ENCODE peak calls at places on chromosomes 1 and 21, in ten cellular contexts. U is fibroblast of the conjunctiva; F is dermis microvascular lymphatic vessel endothelial cell; A is activated CD4-positive, alpha-beta T cell treated with anti-CD3 and anti-CD28 coated beads for 48 hours; B is NCI-H146; O is D341Med; P is SHP77 treated with DMSO at 0.1 percent for 48 hours; K is type B pancreatic cell; R is left ventricle myocardium superior; E is T follicular helper cell. S is an unnamed sample.

GRCh38 chr1:7471836-7472235 is 299.3 kb upstream of the VAMP3 start:
- DNase-seq in U (no peak), F (no peak), A (no peak), B (no peak), O (no peak), P (no peak), K (no peak), R (no peak), E (no peak), S (no peak)

GRCh38 chr1:39142394-39143060 is 62.0 kb upstream of the MACF1 start:
- DNase-seq in U (no peak), F (no peak), A (no peak), B (peak; percentile 8), O (no peak), P (peak; percentile 10), K (no peak), R (no peak), E (no peak), S (no peak)

GRCh38 chr1:192462630-192463029 is 112.9 kb upstream of the RGS1 start:
- DNase-seq in U (no peak), F (no peak), A (no peak), B (no peak), O (peak; percentile 55), P (no peak), K (no peak), R (no peak), E (no peak), S (no peak)

GRCh38 chr21:45412909-45413581 is 8.1 kb downstream of the COL18A1 start:
- DNase-seq in U (no peak), F (peak; percentile 51), A (no peak), B (no peak), O (no peak), P (no peak), K (no peak), R (peak; percentile 27), E (no peak), S (no peak)

GRCh38 chr1:219114014-219114413 is 59.7 kb upstream of the LYPLAL1 start:
- DNase-seq in U (no peak), F (no peak), A (no peak), B (no peak), O (no peak), P (no peak), K (no peak), R (no peak), E (no peak), S (no peak)

GRCh38 chr1:243493156-243494129 is 237.6 kb downstream of the SDCCAG8 start:
- DNase-seq in U (no peak), F (no peak), A (no peak), B (no peak), O (no peak), P (no peak), K (no peak), R (no peak), E (no peak), S (no peak)

GRCh38 chr1:43238991-43239469 is 30.8 kb upstream of the TMEM125 start:
- DNase-seq in U (no peak), F (no peak), A (no peak), B (no peak), O (no peak), P (no peak), K (no peak), R (peak; percentile 83), E (no peak), S (no peak)

GRCh38 chr1:13960376-13960987 is 260.5 kb downstream of the PRDM2 start:
- DNase-seq in U (peak; percentile 47), F (peak; percentile 38), A (peak; percentile 73), B (peak; percentile 60), O (peak; percentile 72), P (no peak), K (peak; percentile 77), R (peak; percentile 74), E (peak; percentile 36), S (peak; percentile 60)

GRCh38 chr1:42736152-42736551 is 3.9 kb downstream of the CLDN19 start:
- DNase-seq in U (no peak), F (no peak), A (peak; percentile 17), B (no peak), O (peak; percentile 32), P (no peak), K (no peak), R (no peak), E (no peak), S (no peak)

GRCh38 chr1:7398982-7399381 is 372.1 kb upstream of the VAMP3 start:
- DNase-seq in U (no peak), F (no peak), A (no peak), B (no peak), O (no peak), P (no peak), K (no peak), R (no peak), E (no peak), S (no peak)

GRCh38 chr1:161106434-161106833 is 8.3 kb downstream of the KLHDC9 start:
- DNase-seq in U (no peak), F (no peak), A (no peak), B (no peak), O (no peak), P (no peak), K (no peak), R (no peak), E (no peak), S (no peak)

GRCh38 chr1:92504751-92505692 is 18.3 kb upstream of the GFI1 start:
- DNase-seq in U (no peak), F (no peak), A (no peak), B (no peak), O (no peak), P (no peak), K (no peak), R (no peak), E (no peak), S (no peak)

GRCh38 chr1:203512830-203513578 is 19.1 kb downstream of the OPTC start:
- DNase-seq in U (peak; percentile 80), F (peak; percentile 22), A (peak; percentile 75), B (peak; percentile 53), O (no peak), P (no peak), K (no peak), R (no peak), E (no peak), S (peak; percentile 86)

GRCh38 chr1:165842363-165843129 is 15.1 kb downstream of the UCK2 start:
- DNase-seq in U (no peak), F (no peak), A (peak; percentile 29), B (no peak), O (no peak), P (no peak), K (no peak), R (no peak), E (no peak), S (no peak)

GRCh38 chr1:6241107-6241886 is 2.7 kb upstream of the HES3 start:
- DNase-seq in U (no peak), F (no peak), A (no peak), B (no peak), O (no peak), P (no peak), K (no peak), R (no peak), E (no peak), S (no peak)

GRCh38 chr1:234047113-234047512 is 142.6 kb downstream of the SLC35F3 start:
- DNase-seq in U (no peak), F (no peak), A (no peak), B (no peak), O (no peak), P (no peak), K (no peak), R (no peak), E (no peak), S (no peak)

GRCh38 chr1:224432141-224432540 is 2.5 kb downstream of the WDR26 start:
- DNase-seq in U (peak; percentile 27), F (no peak), A (no peak), B (no peak), O (no peak), P (no peak), K (no peak), R (no peak), E (no peak), S (no peak)

GRCh38 chr1:81717230-81717629 is 83.5 kb upstream of the ADGRL2 start:
- DNase-seq in U (no peak), F (no peak), A (no peak), B (no peak), O (no peak), P (no peak), K (no peak), R (no peak), E (no peak), S (no peak)

GRCh38 chr21:41369105-41369914 is 7.5 kb downstream of the MX2 start:
- DNase-seq in U (no peak), F (no peak), A (peak; percentile 47), B (no peak), O (no peak), P (no peak), K (no peak), R (peak; percentile 57), E (peak; percentile 24), S (no peak)

GRCh38 chr1:2179283-2180013 is 15.1 kb downstream of the FAAP20 start:
- DNase-seq in U (no peak), F (no peak), A (no peak), B (peak; percentile 62), O (no peak), P (no peak), K (no peak), R (no peak), E (no peak), S (no peak)

GRCh38 chr1:209527993-209528392 is 55.5 kb upstream of the CAMK1G start:
- DNase-seq in U (no peak), F (no peak), A (no peak), B (peak; percentile 44), O (no peak), P (no peak), K (no peak), R (no peak), E (no peak), S (no peak)

GRCh38 chr1:1402081-1402900 is 3.2 kb upstream of the CCNL2 start:
- DNase-seq in U (peak; percentile 47), F (peak; percentile 49), A (peak; percentile 75), B (peak; percentile 18), O (peak; percentile 52), P (no peak), K (no peak), R (no peak), E (no peak), S (no peak)

GRCh38 chr1:113021430-113022085 is 51.4 kb upstream of the LRIG2 start:
- DNase-seq in U (peak; percentile 18), F (no peak), A (no peak), B (peak; percentile 82), O (peak; percentile 60), P (no peak), K (no peak), R (no peak), E (no peak), S (no peak)